ENCODE peak calls at places on chromosomes 11 and 22, in six cellular contexts. I is CD8-positive, alpha-beta memory T cell; U is HAP-1; H is foreskin fibroblast; J is right cardiac atrium; N is neuronal stem cell. Z is an unnamed sample.

GRCh38 chr11:60625262-60625661 is 74.2 kb upstream of the MS4A8 start:
- DNase-seq in H (peak), U (peak), J (no peak), I (no peak), N (no peak), Z (no peak)

GRCh38 chr11:45092901-45093760 is 53.3 kb upstream of the PRDM11 start:
- DNase-seq in U (no peak), I (peak), J (no peak), H (no peak), N (no peak), Z (no peak)

GRCh38 chr11:43736502-43737193 is 56.1 kb downstream of the HSD17B12 start:
- DNase-seq in J (no peak), N (no peak), U (no peak), I (no peak), H (peak), Z (no peak)

GRCh38 chr11:69916806-69917387 is 97.7 kb upstream of the FGF3 start:
- DNase-seq in I (no peak), J (peak), H (no peak), U (no peak), N (no peak), Z (no peak)

GRCh38 chr11:26199341-26199740 is 132.6 kb upstream of the ANO3 start:
- DNase-seq in U (no peak), N (no peak), H (peak), I (no peak), J (no peak), Z (no peak)

GRCh38 chr11:4025248-4025956 is 69.2 kb upstream of the RRM1 start:
- DNase-seq in N (no peak), U (no peak), I (no peak), J (no peak), H (peak), Z (no peak)

GRCh38 chr11:131229221-131229620 is 141.2 kb upstream of the NTM start:
- DNase-seq in N (no peak), I (no peak), U (no peak), H (no peak), J (no peak), Z (no peak)

GRCh38 chr11:35144811-35145210 is 5.8 kb downstream of the CD44 start:
- DNase-seq in U (no peak), I (no peak), N (no peak), H (no peak), J (no peak), Z (no peak)

GRCh38 chr22:35621446-35621845 is 4.3 kb upstream of the MB start:
- DNase-seq in N (no peak), I (no peak), H (no peak), J (no peak), U (no peak), Z (no peak)

GRCh38 chr11:26285593-26285992 is 46.3 kb upstream of the ANO3 start:
- DNase-seq in J (no peak), N (no peak), I (no peak), H (peak), U (no peak), Z (no peak)

GRCh38 chr22:41034741-41035140 is 57.7 kb upstream of the EP300 start:
- DNase-seq in I (no peak), H (no peak), U (no peak), N (no peak), J (no peak), Z (no peak)

GRCh38 chr22:18000441-18001039 is 23.8 kb downstream of the MICAL3 start:
- DNase-seq in I (peak), N (peak), H (peak), J (peak), U (peak), Z (no peak)

GRCh38 chr11:130300567-130300966 is 14.2 kb downstream of the ZBTB44 start:
- DNase-seq in I (no peak), N (no peak), H (no peak), U (no peak), J (no peak), Z (no peak)

GRCh38 chr11:108565653-108566052 is 27.9 kb downstream of the EXPH5 start:
- DNase-seq in I (no peak), H (no peak), J (no peak), U (no peak), N (no peak), Z (no peak)

GRCh38 chr22:28464179-28464578 is 215.5 kb downstream of the TTC28 start:
- DNase-seq in U (no peak), I (no peak), H (peak), J (no peak), N (no peak), Z (no peak)

GRCh38 chr22:19872779-19873137 is 18.1 kb upstream of the GNB1L start:
- DNase-seq in N (no peak), H (no peak), J (peak), U (peak), I (no peak), Z (no peak)

GRCh38 chr11:131932584-131933360 is 562.4 kb downstream of the NTM start:
- DNase-seq in I (no peak), N (no peak), U (no peak), H (no peak), J (peak), Z (peak)

GRCh38 chr11:102560555-102561011 is 30.0 kb upstream of the MMP7 start:
- DNase-seq in H (peak), I (no peak), N (no peak), J (no peak), U (no peak), Z (no peak)

GRCh38 chr11:64026575-64027213 is 9.0 kb upstream of the FLRT1 start:
- DNase-seq in N (no peak), H (no peak), U (no peak), I (no peak), J (no peak), Z (no peak)

GRCh38 chr11:66855574-66856495 is 1.0 kb upstream of the LRFN4 start:
- DNase-seq in U (peak), I (peak), N (peak), H (peak), J (peak), Z (peak)

GRCh38 chr11:2774173-2775082 is 74.6 kb upstream of the KCNQ1OT1 start:
- DNase-seq in N (no peak), J (no peak), I (no peak), U (peak), H (no peak), Z (no peak)

GRCh38 chr22:19599626-19600243 is 75.5 kb upstream of the CLDN5 start:
- DNase-seq in I (no peak), N (no peak), H (no peak), U (no peak), J (no peak), Z (no peak)

GRCh38 chr22:22534604-22535415 is 14.7 kb upstream of the ZNF280A start:
- DNase-seq in U (no peak), N (no peak), I (no peak), H (no peak), J (no peak), Z (no peak)
- H3K4me3 ChIP-seq in U (no peak), N (no peak), I (no peak), H (no peak), J (no peak), Z (no peak)

DNA sequence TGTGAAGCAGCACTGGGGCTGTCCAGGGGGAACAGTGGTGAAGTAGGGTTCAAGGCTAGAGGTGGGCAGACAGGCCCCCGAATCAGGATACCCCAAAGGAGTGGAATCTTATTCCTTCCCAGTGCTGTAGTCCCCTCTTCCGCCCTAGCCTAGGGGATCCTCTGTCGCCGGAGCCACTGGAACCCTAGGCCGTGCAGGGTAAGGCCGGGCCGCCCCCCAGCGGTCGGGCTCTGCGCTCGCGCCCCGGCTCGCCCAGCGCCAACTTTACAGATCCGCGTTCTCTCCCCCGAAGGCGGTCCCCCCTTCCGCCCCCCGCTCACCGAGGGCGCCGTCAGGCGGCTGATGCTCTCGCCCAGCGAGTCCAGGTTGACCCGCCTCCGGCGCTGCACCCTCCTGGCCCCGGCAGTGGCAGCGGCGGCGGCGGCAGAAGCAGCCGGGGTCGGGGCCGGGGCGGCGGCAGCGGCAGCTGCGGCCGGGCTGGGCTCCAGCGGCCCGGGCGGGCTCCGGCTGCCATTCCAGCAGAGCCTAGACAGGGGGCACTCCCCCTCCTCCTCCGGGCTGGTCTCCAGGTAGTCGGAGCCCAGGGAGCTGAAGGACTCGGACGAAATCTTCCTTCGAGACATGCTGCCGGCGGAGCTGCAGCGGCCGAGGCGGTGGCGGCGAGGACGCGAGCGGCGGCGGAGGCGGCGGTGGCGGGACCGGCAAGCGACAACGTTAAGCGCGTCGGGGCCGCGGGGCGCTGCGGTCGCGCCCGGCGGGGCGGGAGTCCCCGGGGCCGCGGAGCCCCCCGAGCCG is 646 bp downstream of the GUCY1A2 start:
- DNase-seq in I (no peak), J (peak), U (peak), N (peak), H (peak), Z (peak)
- H3K4me3 ChIP-seq in I (no peak), J (peak), U (peak), N (peak), H (peak), Z (peak)

GRCh38 chr11:74957937-74958629 is 9.0 kb downstream of the SPCS2 start:
- DNase-seq in I (no peak), N (no peak), J (no peak), U (no peak), H (no peak), Z (no peak)
- H3K4me3 ChIP-seq in I (no peak), N (no peak), J (no peak), U (no peak), H (no peak), Z (no peak)

GRCh38 chr11:129252621-129253020 is 60.5 kb upstream of the ARHGAP32 start:
- DNase-seq in I (no peak), N (peak), H (no peak), U (peak), J (no peak), Z (no peak)
- H3K4me3 ChIP-seq in I (no peak), N (no peak), H (no peak), U (no peak), J (no peak), Z (no peak)

GRCh38 chr11:125132586-125132985 is 21.2 kb upstream of the TMEM218 start:
- DNase-seq in I (no peak), U (no peak), H (peak), N (no peak), J (no peak), Z (no peak)

GRCh38 chr11:125123947-125124633 is 12.7 kb upstream of the TMEM218 start:
- DNase-seq in U (peak), I (no peak), H (peak), J (peak), N (no peak), Z (peak)

GRCh38 chr11:125128450-125128849 is 17.0 kb upstream of the TMEM218 start:
- DNase-seq in I (no peak), U (no peak), J (no peak), N (no peak), H (peak), Z (no peak)

GRCh38 chr11:125132071-125132470 is 20.6 kb upstream of the TMEM218 start:
- DNase-seq in J (no peak), I (no peak), N (no peak), H (no peak), U (no peak), Z (no peak)

DNA sequence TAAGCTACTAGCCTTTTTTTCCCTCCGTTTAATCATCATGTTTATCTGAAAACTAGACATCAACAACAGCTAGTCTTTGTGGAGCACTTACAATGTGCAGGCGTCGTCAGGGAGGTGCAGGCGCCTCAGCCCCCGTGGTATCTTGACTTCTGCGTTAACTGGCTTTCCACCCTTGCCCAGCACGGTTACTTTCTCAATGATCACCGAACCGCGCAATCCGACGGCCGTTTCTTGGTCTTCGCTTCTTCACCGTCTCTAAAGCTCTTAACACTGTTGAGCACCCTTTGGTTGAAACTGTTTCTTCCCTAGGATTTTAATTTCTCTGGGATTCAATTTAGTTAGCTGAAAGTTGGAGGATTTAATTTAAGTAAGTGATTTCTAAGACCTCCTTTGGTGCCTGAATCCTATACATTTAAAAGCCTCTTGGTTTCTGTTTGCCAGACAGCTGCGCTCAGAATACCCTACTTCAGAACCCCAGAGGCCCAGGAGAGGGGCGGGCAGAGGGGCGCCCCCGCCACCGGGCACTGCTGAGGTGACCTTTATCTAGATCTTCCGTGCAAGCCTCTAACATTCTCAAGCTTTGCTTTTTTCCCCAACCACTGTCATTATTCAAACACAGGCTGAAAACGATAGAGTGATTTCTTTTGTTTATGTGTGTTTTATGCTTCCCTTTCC is 18.0 kb upstream of the TMEM218 start:
- DNase-seq in J (no peak), I (no peak), U (no peak), N (no peak), H (no peak), Z (no peak)
- H3K4me3 ChIP-seq in J (no peak), I (no peak), U (no peak), N (no peak), H (no peak), Z (no peak)

GRCh38 chr22:46027219-46028068 is 50.5 kb upstream of the WNT7B start:
- DNase-seq in J (peak), N (no peak), I (no peak), H (peak), U (no peak), Z (peak)
- H3K4me3 ChIP-seq in J (peak), N (no peak), I (no peak), H (peak), U (no peak), Z (peak)

GRCh38 chr11:65569973-65570918 is at the start of gene ZNRD2:
- DNase-seq in I (peak), J (peak), U (peak), N (peak), H (peak), Z (peak)
- H3K4me3 ChIP-seq in I (peak), J (peak), U (peak), N (peak), H (peak), Z (peak)

Z was measured in left ventricle myocardium inferior.